ENCODE peak calls at places on chromosome 17, in ten cellular contexts. X is transverse colon, N is A549, A is tibial nerve, Y is stomach, G is H1, H is esophagus muscularis mucosa, L is HepG2, I is suprapubic skin, E is GM12878. V is an unnamed sample.

GRCh38 chr17:44921122-44921882 is 6.0 kb upstream of the GFAP start:
- DNase-seq in X (no peak), N (no peak), A (no peak), Y (no peak), G (peak), H (no peak), L (no peak), I (no peak), E (no peak), V (no peak)

GRCh38 chr17:79870540-79870939 is 31.3 kb upstream of the CBX4 start:
- DNase-seq in X (no peak), N (no peak), A (no peak), Y (no peak), G (no peak), H (no peak), L (no peak), I (no peak), E (no peak), V (no peak)

GRCh38 chr17:19549746-19550623 is 16.3 kb downstream of the SLC47A1 start:
- DNase-seq in X (no peak), N (no peak), A (no peak), Y (no peak), G (no peak), H (no peak), L (peak), I (no peak), E (no peak), V (no peak)

GRCh38 chr17:44872131-44872768 is 24.6 kb downstream of the HIGD1B start:
- DNase-seq in X (peak), N (no peak), A (no peak), Y (no peak), G (no peak), H (peak), L (no peak), I (no peak), E (no peak), V (no peak)

GRCh38 chr17:69525920-69526841 is 111.7 kb downstream of the MAP2K6 start:
- DNase-seq in X (peak), N (peak), A (no peak), Y (peak), G (peak), H (no peak), L (peak), I (no peak), E (no peak), V (no peak)

GRCh38 chr17:12902046-12902445 is 112.7 kb downstream of the ARHGAP44 start:
- DNase-seq in X (no peak), N (no peak), A (no peak), Y (no peak), G (no peak), H (no peak), L (no peak), I (no peak), E (no peak), V (no peak)

GRCh38 chr17:17928422-17929386 is 43.5 kb downstream of the TOM1L2 start:
- DNase-seq in X (no peak), N (no peak), A (no peak), Y (no peak), G (no peak), H (no peak), L (no peak), I (no peak), E (no peak), V (no peak)

GRCh38 chr17:45302649-45303173 is 14.1 kb downstream of the MAP3K14 start:
- DNase-seq in X (peak), N (no peak), A (no peak), Y (no peak), G (no peak), H (no peak), L (no peak), I (no peak), E (peak), V (no peak)

GRCh38 chr17:7557825-7558543 is 566 bp upstream of the TNFSF13 start:
- DNase-seq in X (peak), N (no peak), A (peak), Y (peak), G (peak), H (peak), L (peak), I (peak), E (no peak), V (peak)

GRCh38 chr17:13204607-13205237 is 186.9 kb upstream of the ELAC2 start:
- DNase-seq in X (no peak), N (no peak), A (no peak), Y (no peak), G (no peak), H (no peak), L (no peak), I (no peak), E (no peak), V (no peak)

GRCh38 chr17:68623811-68624210 is 22.6 kb upstream of the FAM20A start:
- DNase-seq in X (no peak), N (no peak), A (no peak), Y (no peak), G (no peak), H (no peak), L (no peak), I (no peak), E (no peak), V (no peak)

GRCh38 chr17:79573196-79573929 is 37.5 kb downstream of the RBFOX3 start:
- DNase-seq in X (no peak), N (no peak), A (no peak), Y (no peak), G (no peak), H (no peak), L (no peak), I (no peak), E (no peak), V (no peak)

GRCh38 chr17:75643033-75644017 is 10.1 kb downstream of the SMIM5 start:
- DNase-seq in X (no peak), N (no peak), A (no peak), Y (peak), G (peak), H (no peak), L (no peak), I (no peak), E (no peak), V (no peak)

GRCh38 chr17:34884597-34884996 is 76.7 kb downstream of the CCT6B start:
- DNase-seq in X (no peak), N (no peak), A (no peak), Y (no peak), G (no peak), H (no peak), L (no peak), I (no peak), E (no peak), V (no peak)

GRCh38 chr17:41549596-41550039 is 21.5 kb upstream of the KRT19 start:
- DNase-seq in X (peak), N (no peak), A (no peak), Y (no peak), G (no peak), H (no peak), L (no peak), I (no peak), E (no peak), V (no peak)

GRCh38 chr17:80474231-80474932 is 2.0 kb downstream of the NPTX1 start:
- DNase-seq in X (no peak), N (peak), A (no peak), Y (no peak), G (no peak), H (no peak), L (no peak), I (no peak), E (no peak), V (no peak)

GRCh38 chr17:55463600-55463999 is 42.0 kb upstream of the MMD start:
- DNase-seq in X (no peak), N (no peak), A (no peak), Y (no peak), G (no peak), H (no peak), L (no peak), I (no peak), E (peak), V (no peak)

GRCh38 chr17:80853076-80853475 is 138.6 kb upstream of the CHMP6 start:
- DNase-seq in X (no peak), N (no peak), A (no peak), Y (no peak), G (no peak), H (no peak), L (no peak), I (no peak), E (no peak), V (no peak)

GRCh38 chr17:36647598-36647997 is 46.2 kb downstream of the MRM1 start:
- DNase-seq in X (no peak), N (no peak), A (no peak), Y (no peak), G (peak), H (no peak), L (no peak), I (no peak), E (no peak), V (no peak)

GRCh38 chr17:7499161-7499560 is 15.0 kb downstream of the POLR2A start:
- DNase-seq in X (no peak), N (no peak), A (no peak), Y (no peak), G (no peak), H (no peak), L (no peak), I (no peak), E (no peak), V (no peak)

GRCh38 chr17:30155389-30155788 is 38.8 kb downstream of the NSRP1 start:
- DNase-seq in X (no peak), N (no peak), A (no peak), Y (no peak), G (no peak), H (no peak), L (no peak), I (no peak), E (no peak), V (no peak)

GRCh38 chr17:75776399-75777242 is 8.0 kb upstream of the UNK start:
- DNase-seq in X (no peak), N (no peak), A (no peak), Y (no peak), G (no peak), H (no peak), L (no peak), I (peak), E (no peak), V (no peak)

GRCh38 chr17:33120103-33120502 is 128.5 kb downstream of the SPACA3 start:
- DNase-seq in X (no peak), N (no peak), A (no peak), Y (no peak), G (no peak), H (no peak), L (no peak), I (no peak), E (no peak), V (no peak)

GRCh38 chr17:83194189-83194565 is 114.8 kb downstream of the METRNL start:
- DNase-seq in X (peak), N (no peak), A (peak), Y (no peak), G (no peak), H (no peak), L (no peak), I (peak), E (no peak), V (peak)

GRCh38 chr17:37299257-37299985 is 76.4 kb upstream of the C17orf78 start:
- DNase-seq in X (no peak), N (no peak), A (no peak), Y (no peak), G (peak), H (no peak), L (no peak), I (no peak), E (no peak), V (no peak)

GRCh38 chr17:16486373-16487250 is 5.4 kb downstream of the LRRC75A start:
- DNase-seq in X (peak), N (no peak), A (peak), Y (peak), G (peak), H (no peak), L (no peak), I (peak), E (no peak), V (peak)

GRCh38 chr17:16980813-16981731 is 9.2 kb upstream of the TNFRSF13B start:
- DNase-seq in X (peak), N (no peak), A (no peak), Y (no peak), G (peak), H (no peak), L (no peak), I (peak), E (peak), V (no peak)

GRCh38 chr17:6894206-6894528 is 62.6 kb upstream of the TEKT1 start:
- DNase-seq in X (no peak), N (no peak), A (no peak), Y (no peak), G (peak), H (no peak), L (no peak), I (no peak), E (no peak), V (no peak)

GRCh38 chr17:43864161-43864706 is 17.3 kb downstream of the CD300LG start:
- DNase-seq in X (no peak), N (no peak), A (no peak), Y (no peak), G (no peak), H (no peak), L (no peak), I (no peak), E (no peak), V (no peak)

GRCh38 chr17:82787081-82787848 is 35.4 kb downstream of the TBCD start:
- DNase-seq in X (peak), N (no peak), A (no peak), Y (no peak), G (no peak), H (no peak), L (no peak), I (peak), E (no peak), V (no peak)

GRCh38 chr17:28549274-28550132 is 2.9 kb downstream of the UNC119 start:
- DNase-seq in X (no peak), N (no peak), A (no peak), Y (no peak), G (no peak), H (no peak), L (no peak), I (no peak), E (no peak), V (no peak)

GRCh38 chr17:10186771-10187425 is 11.5 kb downstream of the GAS7 start:
- DNase-seq in X (no peak), N (no peak), A (no peak), Y (no peak), G (no peak), H (no peak), L (no peak), I (no peak), E (no peak), V (no peak)

GRCh38 chr17:66076546-66077190 is 115.3 kb downstream of the CEP112 start:
- DNase-seq in X (no peak), N (no peak), A (no peak), Y (no peak), G (no peak), H (no peak), L (no peak), I (no peak), E (no peak), V (no peak)

GRCh38 chr17:69445132-69445531 is 30.6 kb downstream of the MAP2K6 start:
- DNase-seq in X (no peak), N (no peak), A (no peak), Y (no peak), G (no peak), H (no peak), L (no peak), I (no peak), E (no peak), V (no peak)

DNA sequence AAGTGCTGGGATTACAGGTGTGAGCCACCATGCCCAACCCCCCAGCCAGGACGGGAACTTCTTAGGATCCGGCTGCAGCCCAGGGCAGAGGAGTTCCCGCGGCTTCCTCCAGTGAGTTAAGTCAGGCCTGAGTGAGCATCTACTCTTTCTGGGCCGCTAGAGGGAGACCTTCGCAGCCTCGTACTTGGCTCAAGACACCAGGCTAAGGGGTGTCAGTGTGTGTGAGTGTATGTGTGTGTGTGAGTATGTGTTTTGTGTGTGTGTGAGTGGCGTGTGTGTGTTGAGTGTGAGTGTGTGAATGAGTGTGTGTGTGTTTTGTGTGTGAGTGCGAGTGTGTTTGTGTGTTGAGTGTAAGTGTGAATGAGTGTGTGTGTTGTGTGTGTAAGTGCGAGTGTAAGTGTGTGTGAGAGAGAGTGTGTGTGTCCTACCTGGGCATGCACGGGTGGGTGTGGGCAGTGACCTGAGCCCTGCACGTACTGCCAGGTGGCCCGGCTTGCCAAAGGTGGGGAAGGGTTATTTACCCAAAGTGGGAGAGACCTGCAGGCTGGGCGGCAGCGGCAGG is 58.5 kb downstream of the TMEM235 start:
- DNase-seq in X (peak), N (peak), A (peak), Y (peak), G (peak), H (peak), L (peak), I (peak), E (peak), V (peak)
- TF ChIP-seq POLR2A in X (no peak), N (no peak), A (no peak), Y (no peak), G (no peak), H (no peak), L (no peak), I (no peak), E (no peak), V (no peak)

GRCh38 chr17:48358203-48358602 is 71.8 kb downstream of the SKAP1 start:
- DNase-seq in X (no peak), N (no peak), A (no peak), Y (no peak), G (no peak), H (no peak), L (no peak), I (no peak), E (no peak), V (no peak)
- TF ChIP-seq EP300 in X (no peak), N (no peak), A (no peak), Y (no peak), G (no peak), H (no peak), L (no peak), I (no peak), E (no peak), V (no peak)

GRCh38 chr17:62164712-62165377 is 99.8 kb upstream of the MED13 start:
- DNase-seq in X (no peak), N (no peak), A (no peak), Y (no peak), G (no peak), H (no peak), L (no peak), I (no peak), E (no peak), V (no peak)
- H3K27ac ChIP-seq in X (peak), N (no peak), A (peak), Y (peak), G (no peak), H (no peak), L (no peak), I (no peak), E (no peak), V (no peak)

DNA sequence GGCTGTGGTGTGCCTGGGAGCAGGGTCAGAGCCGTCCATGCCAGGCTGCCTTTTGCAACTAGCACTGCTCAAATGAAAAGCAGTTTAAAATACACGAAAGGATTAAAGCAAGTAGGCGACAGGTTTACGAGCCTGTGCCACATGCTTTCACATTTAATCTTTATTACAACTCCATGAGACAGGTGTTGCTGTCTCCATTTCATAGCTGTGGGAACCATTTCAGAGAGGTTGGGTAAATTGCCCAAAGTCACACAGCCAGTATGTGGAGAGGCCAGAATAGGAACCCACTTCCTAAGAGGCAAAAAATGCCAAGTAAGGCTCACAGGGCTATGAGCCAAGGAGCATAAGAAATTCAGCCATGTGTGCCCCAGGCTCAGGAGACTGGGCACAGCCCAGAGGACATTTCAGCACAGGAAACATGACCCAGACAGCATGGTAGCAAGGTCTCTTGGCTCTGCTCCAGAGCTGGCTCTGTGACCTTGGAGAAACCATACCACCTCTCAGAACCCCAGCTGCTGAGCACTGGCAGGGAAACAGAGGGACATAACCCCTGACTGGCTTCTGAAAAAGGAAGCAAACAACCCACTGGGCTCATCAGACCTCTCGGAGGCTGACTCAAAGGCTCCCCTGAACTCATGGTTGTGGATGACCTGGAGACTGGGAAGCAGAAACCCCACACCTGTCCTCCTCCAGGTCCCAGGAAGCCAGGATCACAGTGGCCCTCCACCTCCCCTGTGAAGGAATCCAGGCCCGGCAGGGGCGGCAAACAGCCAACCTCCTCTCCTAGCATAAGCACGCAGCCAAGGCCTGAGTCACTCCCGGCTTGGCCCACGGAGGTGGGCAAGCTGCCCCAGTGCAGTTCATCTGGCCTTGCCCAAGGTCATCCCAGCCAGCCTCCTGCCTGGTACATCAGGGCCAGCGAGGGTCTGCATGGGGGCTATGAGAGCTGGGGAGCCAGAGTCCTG is 40.3 kb upstream of the MRPS23 start:
- DNase-seq in X (peak), N (peak), A (no peak), Y (peak), G (no peak), H (no peak), L (no peak), I (peak), E (no peak), V (peak)
- TF ChIP-seq POLR2A in X (no peak), N (no peak), A (no peak), Y (no peak), G (no peak), H (no peak), L (no peak), I (no peak), E (no peak), V (no peak)

GRCh38 chr17:39801055-39801454 is 63.1 kb downstream of the IKZF3 start:
- DNase-seq in X (no peak), N (no peak), A (no peak), Y (no peak), G (no peak), H (no peak), L (no peak), I (no peak), E (no peak), V (no peak)

GRCh38 chr17:39804839-39805238 is 59.3 kb downstream of the IKZF3 start:
- DNase-seq in X (no peak), N (no peak), A (no peak), Y (no peak), G (no peak), H (no peak), L (no peak), I (no peak), E (no peak), V (no peak)

GRCh38 chr17:39799395-39799794 is 61.7 kb downstream of the GRB7 start:
- DNase-seq in X (no peak), N (no peak), A (no peak), Y (no peak), G (no peak), H (no peak), L (no peak), I (no peak), E (no peak), V (no peak)

GRCh38 chr17:39800540-39800939 is 62.8 kb downstream of the GRB7 start:
- DNase-seq in X (peak), N (no peak), A (no peak), Y (no peak), G (no peak), H (no peak), L (no peak), I (no peak), E (peak), V (no peak)
- TF ChIP-seq EP300 in X (no peak), N (no peak), A (no peak), Y (no peak), G (no peak), H (no peak), L (no peak), I (no peak), E (peak), V (no peak)

GRCh38 chr17:71974051-71974450 is 146.8 kb upstream of the SOX9 start:
- DNase-seq in X (no peak), N (no peak), A (no peak), Y (no peak), G (no peak), H (no peak), L (no peak), I (no peak), E (no peak), V (no peak)
- H3K27ac ChIP-seq in X (peak), N (no peak), A (no peak), Y (no peak), G (no peak), H (no peak), L (no peak), I (no peak), E (no peak), V (no peak)

V was measured in ovary.